ENCODE peak calls at places on chromosomes 3 and 15, in six cellular contexts. One of them, this sample, is unnamed.
A peak's percentile ranks its signal among the peaks of the same experiment; 100 is the strongest.

GRCh38 chr15:65796610-65797012 is 4.5 kb upstream of the DENND4A start:
- DNase-seq in aorta: no peak
- DNase-seq in body of pancreas: no peak
- DNase-seq in CD4-positive, alpha-beta T cell: no peak
- DNase-seq in mesendoderm: no peak
- DNase-seq in cardiac muscle cell: no peak
- DNase-seq in this sample: no peak

GRCh38 chr3:48110463-48110862 is 77.8 kb downstream of the CDC25A start:
- DNase-seq in aorta: no peak
- DNase-seq in body of pancreas: no peak
- DNase-seq in CD4-positive, alpha-beta T cell: no peak
- DNase-seq in mesendoderm: no peak
- DNase-seq in cardiac muscle cell: no peak
- DNase-seq in this sample: no peak

GRCh38 chr15:77440378-77440999 is 19.8 kb downstream of the HMG20A start:
- DNase-seq in aorta: no peak
- DNase-seq in body of pancreas: no peak
- DNase-seq in CD4-positive, alpha-beta T cell: no peak
- DNase-seq in mesendoderm: no peak
- DNase-seq in cardiac muscle cell: no peak
- DNase-seq in this sample: no peak

GRCh38 chr15:42716626-42717025 is 20.3 kb downstream of the CDAN1 start:
- DNase-seq in aorta: no peak
- DNase-seq in body of pancreas: no peak
- DNase-seq in CD4-positive, alpha-beta T cell: no peak
- DNase-seq in mesendoderm: no peak
- DNase-seq in cardiac muscle cell: no peak
- DNase-seq in this sample: no peak

GRCh38 chr15:73575636-73576247 is 57.4 kb downstream of the NPTN start:
- DNase-seq in aorta: no peak
- DNase-seq in body of pancreas: peak; percentile 49
- DNase-seq in CD4-positive, alpha-beta T cell: no peak
- DNase-seq in mesendoderm: no peak
- DNase-seq in cardiac muscle cell: no peak
- DNase-seq in this sample: no peak

GRCh38 chr3:127064391-127065137 is 81.6 kb downstream of the PLXNA1 start:
- DNase-seq in aorta: peak; percentile 33
- DNase-seq in body of pancreas: no peak
- DNase-seq in CD4-positive, alpha-beta T cell: no peak
- DNase-seq in mesendoderm: no peak
- DNase-seq in cardiac muscle cell: no peak
- DNase-seq in this sample: no peak

GRCh38 chr3:128190501-128190900 is 37.2 kb downstream of the EEFSEC start:
- DNase-seq in aorta: no peak
- DNase-seq in body of pancreas: no peak
- DNase-seq in CD4-positive, alpha-beta T cell: no peak
- DNase-seq in mesendoderm: no peak
- DNase-seq in cardiac muscle cell: no peak
- DNase-seq in this sample: no peak

GRCh38 chr3:38563070-38563901 is 67.1 kb downstream of the EXOG start:
- DNase-seq in aorta: no peak
- DNase-seq in body of pancreas: peak; percentile 1
- DNase-seq in CD4-positive, alpha-beta T cell: no peak
- DNase-seq in mesendoderm: no peak
- DNase-seq in cardiac muscle cell: no peak
- DNase-seq in this sample: no peak

GRCh38 chr3:108877906-108878305 is 55.3 kb downstream of the TRAT1 start:
- DNase-seq in aorta: no peak
- DNase-seq in body of pancreas: no peak
- DNase-seq in CD4-positive, alpha-beta T cell: no peak
- DNase-seq in mesendoderm: no peak
- DNase-seq in cardiac muscle cell: no peak
- DNase-seq in this sample: no peak

GRCh38 chr15:60701261-60702019 is 222.5 kb upstream of the ICE2 start:
- DNase-seq in aorta: no peak
- DNase-seq in body of pancreas: no peak
- DNase-seq in CD4-positive, alpha-beta T cell: no peak
- DNase-seq in mesendoderm: no peak
- DNase-seq in cardiac muscle cell: no peak
- DNase-seq in this sample: no peak

GRCh38 chr3:11749486-11749885 is 97.2 kb downstream of the TAMM41 start:
- DNase-seq in aorta: no peak
- DNase-seq in body of pancreas: no peak
- DNase-seq in CD4-positive, alpha-beta T cell: no peak
- DNase-seq in mesendoderm: no peak
- DNase-seq in cardiac muscle cell: no peak
- DNase-seq in this sample: no peak

GRCh38 chr15:100732359-100733055 is 130.1 kb downstream of the ASB7 start:
- DNase-seq in aorta: no peak
- DNase-seq in body of pancreas: no peak
- DNase-seq in CD4-positive, alpha-beta T cell: no peak
- DNase-seq in mesendoderm: no peak
- DNase-seq in cardiac muscle cell: no peak
- DNase-seq in this sample: no peak

GRCh38 chr3:70374179-70374578 is 61.7 kb upstream of the MDFIC2 start:
- DNase-seq in aorta: no peak
- DNase-seq in body of pancreas: no peak
- DNase-seq in CD4-positive, alpha-beta T cell: no peak
- DNase-seq in mesendoderm: no peak
- DNase-seq in cardiac muscle cell: no peak
- DNase-seq in this sample: no peak

GRCh38 chr15:89101302-89102191 is 13.3 kb downstream of the ABHD2 start:
- DNase-seq in aorta: peak; percentile 88
- DNase-seq in body of pancreas: peak; percentile 68
- DNase-seq in CD4-positive, alpha-beta T cell: no peak
- DNase-seq in mesendoderm: no peak
- DNase-seq in cardiac muscle cell: peak; percentile 51
- DNase-seq in this sample: no peak

GRCh38 chr15:74206801-74207281 is 4.3 kb upstream of the STRA6 start:
- DNase-seq in aorta: no peak
- DNase-seq in body of pancreas: no peak
- DNase-seq in CD4-positive, alpha-beta T cell: no peak
- DNase-seq in mesendoderm: no peak
- DNase-seq in cardiac muscle cell: no peak
- DNase-seq in this sample: no peak

GRCh38 chr3:123383101-123384053 is 65.5 kb downstream of the ADCY5 start:
- DNase-seq in aorta: no peak
- DNase-seq in body of pancreas: no peak
- DNase-seq in CD4-positive, alpha-beta T cell: no peak
- DNase-seq in mesendoderm: peak; percentile 89
- DNase-seq in cardiac muscle cell: peak; percentile 86
- DNase-seq in this sample: peak; percentile 26

GRCh38 chr3:113985526-113985925 is 37.7 kb downstream of the ZDHHC23 start:
- DNase-seq in aorta: no peak
- DNase-seq in body of pancreas: no peak
- DNase-seq in CD4-positive, alpha-beta T cell: no peak
- DNase-seq in mesendoderm: peak; percentile 38
- DNase-seq in cardiac muscle cell: no peak
- DNase-seq in this sample: no peak

GRCh38 chr3:184338538-184338945 is 1.1 kb downstream of the FAM131A start:
- DNase-seq in aorta: peak; percentile 89
- DNase-seq in body of pancreas: peak; percentile 63
- DNase-seq in CD4-positive, alpha-beta T cell: no peak
- DNase-seq in mesendoderm: peak; percentile 93
- DNase-seq in cardiac muscle cell: peak; percentile 32
- DNase-seq in this sample: no peak

GRCh38 chr3:66097647-66098046 is 58.9 kb upstream of the MAGI1 start:
- DNase-seq in aorta: no peak
- DNase-seq in body of pancreas: no peak
- DNase-seq in CD4-positive, alpha-beta T cell: no peak
- DNase-seq in mesendoderm: no peak
- DNase-seq in cardiac muscle cell: no peak
- DNase-seq in this sample: no peak

GRCh38 chr3:170632780-170633179 is 46.9 kb upstream of the SLC7A14 start:
- DNase-seq in aorta: no peak
- DNase-seq in body of pancreas: no peak
- DNase-seq in CD4-positive, alpha-beta T cell: no peak
- DNase-seq in mesendoderm: no peak
- DNase-seq in cardiac muscle cell: no peak
- DNase-seq in this sample: no peak

GRCh38 chr3:150922611-150923010 is 17.4 kb upstream of the MINDY4B start:
- DNase-seq in aorta: no peak
- DNase-seq in body of pancreas: peak; percentile 17
- DNase-seq in CD4-positive, alpha-beta T cell: no peak
- DNase-seq in mesendoderm: peak; percentile 70
- DNase-seq in cardiac muscle cell: peak; percentile 34
- DNase-seq in this sample: no peak

GRCh38 chr3:178795349-178795748 is 259.1 kb downstream of the KCNMB2 start:
- DNase-seq in aorta: no peak
- DNase-seq in body of pancreas: no peak
- DNase-seq in CD4-positive, alpha-beta T cell: no peak
- DNase-seq in mesendoderm: peak; percentile 78
- DNase-seq in cardiac muscle cell: no peak
- DNase-seq in this sample: peak; percentile 69

GRCh38 chr3:184748219-184749135 is 36.6 kb upstream of the MAGEF1 start:
- DNase-seq in aorta: peak; percentile 58
- DNase-seq in body of pancreas: peak; percentile 59
- DNase-seq in CD4-positive, alpha-beta T cell: no peak
- DNase-seq in mesendoderm: peak; percentile 82
- DNase-seq in cardiac muscle cell: peak; percentile 57
- DNase-seq in this sample: peak; percentile 66

GRCh38 chr3:134084230-134084950 is 54.7 kb upstream of the SLCO2A1 start:
- DNase-seq in aorta: no peak
- DNase-seq in body of pancreas: no peak
- DNase-seq in CD4-positive, alpha-beta T cell: no peak
- DNase-seq in mesendoderm: no peak
- DNase-seq in cardiac muscle cell: no peak
- DNase-seq in this sample: no peak

GRCh38 chr3:134083626-134084229 is 54.0 kb upstream of the SLCO2A1 start:
- DNase-seq in aorta: no peak
- DNase-seq in body of pancreas: no peak
- DNase-seq in CD4-positive, alpha-beta T cell: no peak
- DNase-seq in mesendoderm: no peak
- DNase-seq in cardiac muscle cell: no peak
- DNase-seq in this sample: no peak

GRCh38 chr3:134081211-134081610 is 51.5 kb upstream of the SLCO2A1 start:
- DNase-seq in aorta: no peak
- DNase-seq in body of pancreas: no peak
- DNase-seq in CD4-positive, alpha-beta T cell: no peak
- DNase-seq in mesendoderm: no peak
- DNase-seq in cardiac muscle cell: no peak
- DNase-seq in this sample: no peak

GRCh38 chr3:134082582-134082981 is 52.9 kb upstream of the SLCO2A1 start:
- DNase-seq in aorta: no peak
- DNase-seq in body of pancreas: no peak
- DNase-seq in CD4-positive, alpha-beta T cell: no peak
- DNase-seq in mesendoderm: no peak
- DNase-seq in cardiac muscle cell: no peak
- DNase-seq in this sample: no peak

DNA sequence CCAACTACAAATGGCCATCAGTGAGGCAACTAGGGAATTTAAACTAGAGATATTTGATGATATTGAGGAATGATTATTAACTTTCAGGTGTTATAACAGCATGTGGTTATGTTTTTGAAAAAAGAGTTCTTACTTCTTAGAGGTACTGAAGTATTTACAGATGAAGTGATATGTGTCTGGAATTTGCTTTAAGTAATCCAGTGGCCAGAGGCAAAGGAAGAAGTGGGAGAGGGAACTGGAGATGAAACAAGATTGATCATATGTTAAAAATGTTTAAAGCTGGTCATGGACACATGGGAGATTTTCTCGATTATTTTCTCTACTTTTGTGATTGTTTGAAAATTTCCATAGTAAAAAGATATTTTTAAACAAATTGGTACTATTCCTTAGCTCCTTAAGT is 53.3 kb upstream of the SLCO2A1 start:
- DNase-seq in aorta: no peak
- DNase-seq in body of pancreas: no peak
- DNase-seq in CD4-positive, alpha-beta T cell: no peak
- DNase-seq in mesendoderm: no peak
- DNase-seq in cardiac muscle cell: no peak
- DNase-seq in this sample: no peak
- H3K27ac ChIP-seq in aorta: no peak overlapping the region
- H3K27ac ChIP-seq in body of pancreas: no peak overlapping the region
- H3K27ac ChIP-seq in CD4-positive, alpha-beta T cell: no peak overlapping the region
- H3K27ac ChIP-seq in mesendoderm: no peak overlapping the region
- H3K27ac ChIP-seq in cardiac muscle cell: no peak overlapping the region
- H3K27ac ChIP-seq in this sample: no peak overlapping the region

GRCh38 chr15:48609486-48609885 is 36.0 kb downstream of the FBN1 start:
- DNase-seq in aorta: no peak
- DNase-seq in body of pancreas: no peak
- DNase-seq in CD4-positive, alpha-beta T cell: no peak
- DNase-seq in mesendoderm: no peak
- DNase-seq in cardiac muscle cell: no peak
- DNase-seq in this sample: no peak

GRCh38 chr15:48603123-48603500 is 42.4 kb downstream of the FBN1 start:
- DNase-seq in aorta: no peak
- DNase-seq in body of pancreas: no peak
- DNase-seq in CD4-positive, alpha-beta T cell: no peak
- DNase-seq in mesendoderm: peak; percentile 80
- DNase-seq in cardiac muscle cell: no peak
- DNase-seq in this sample: no peak

GRCh38 chr15:48604567-48604966 is 40.9 kb downstream of the FBN1 start:
- DNase-seq in aorta: no peak
- DNase-seq in body of pancreas: no peak
- DNase-seq in CD4-positive, alpha-beta T cell: no peak
- DNase-seq in mesendoderm: peak; percentile 55
- DNase-seq in cardiac muscle cell: no peak
- DNase-seq in this sample: no peak

GRCh38 chr15:48603922-48604321 is 41.6 kb downstream of the FBN1 start:
- DNase-seq in aorta: no peak
- DNase-seq in body of pancreas: no peak
- DNase-seq in CD4-positive, alpha-beta T cell: no peak
- DNase-seq in mesendoderm: no peak
- DNase-seq in cardiac muscle cell: no peak
- DNase-seq in this sample: no peak

GRCh38 chr15:48607846-48608245 is 37.7 kb downstream of the FBN1 start:
- DNase-seq in aorta: no peak
- DNase-seq in body of pancreas: no peak
- DNase-seq in CD4-positive, alpha-beta T cell: no peak
- DNase-seq in mesendoderm: no peak
- DNase-seq in cardiac muscle cell: no peak
- DNase-seq in this sample: no peak
- H3K27ac ChIP-seq in aorta: no peak overlapping the region
- H3K27ac ChIP-seq in body of pancreas: no peak overlapping the region
- H3K27ac ChIP-seq in CD4-positive, alpha-beta T cell: no peak overlapping the region
- H3K27ac ChIP-seq in mesendoderm: no peak overlapping the region
- H3K27ac ChIP-seq in cardiac muscle cell: no peak overlapping the region
- H3K27ac ChIP-seq in this sample: no peak overlapping the region

GRCh38 chr3:32862247-32863013 is 44.6 kb downstream of the TRIM71 start:
- DNase-seq in aorta: no peak
- DNase-seq in body of pancreas: no peak
- DNase-seq in CD4-positive, alpha-beta T cell: no peak
- DNase-seq in mesendoderm: no peak
- DNase-seq in cardiac muscle cell: no peak
- DNase-seq in this sample: no peak
- H3K27ac ChIP-seq in aorta: no peak overlapping the region
- H3K27ac ChIP-seq in body of pancreas: no peak overlapping the region
- H3K27ac ChIP-seq in CD4-positive, alpha-beta T cell: no peak overlapping the region
- H3K27ac ChIP-seq in mesendoderm: no peak overlapping the region
- H3K27ac ChIP-seq in cardiac muscle cell: peak overlapping the region; percentile 48
- H3K27ac ChIP-seq in this sample: no peak overlapping the region

DNA sequence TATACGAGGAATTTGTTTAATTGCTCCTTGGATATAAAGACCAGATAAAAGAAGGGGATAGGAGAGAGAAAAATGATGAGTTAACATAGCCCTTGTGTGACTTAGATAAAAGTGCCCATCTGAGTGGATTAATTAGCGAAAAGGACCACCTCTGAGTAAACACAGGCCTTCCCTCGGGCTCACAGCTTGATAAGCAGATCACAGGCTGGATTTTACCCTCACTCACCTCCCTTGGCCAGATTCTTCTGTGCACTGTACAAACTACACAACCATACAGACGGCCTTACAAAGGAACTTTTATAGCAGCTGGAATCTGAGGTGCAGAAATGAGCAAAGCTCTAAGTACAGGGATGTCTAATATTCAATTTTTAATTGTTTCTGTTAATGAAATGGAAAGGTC is 112.4 kb upstream of the STT3B start:
- DNase-seq in aorta: no peak
- DNase-seq in body of pancreas: no peak
- DNase-seq in CD4-positive, alpha-beta T cell: no peak
- DNase-seq in mesendoderm: no peak
- DNase-seq in cardiac muscle cell: no peak
- DNase-seq in this sample: peak; percentile 43
- H3K27ac ChIP-seq in aorta: no peak overlapping the region
- H3K27ac ChIP-seq in body of pancreas: no peak overlapping the region
- H3K27ac ChIP-seq in CD4-positive, alpha-beta T cell: no peak overlapping the region
- H3K27ac ChIP-seq in mesendoderm: no peak overlapping the region
- H3K27ac ChIP-seq in cardiac muscle cell: no peak overlapping the region
- H3K27ac ChIP-seq in this sample: no peak overlapping the region

This sample was measured in WERI-Rb-1.